ENCODE peak calls at places on chromosomes 1 and 21, in eight cellular contexts. R is OCI-LY7; J is astrocyte of the spinal cord; L is WTC11; G is psoas muscle; D is adrenal gland; N is heart left ventricle; Y is CD4-positive, alpha-beta T cell. V is an unnamed sample.

GRCh38 chr1:29639741-29640427 is 403.6 kb downstream of the PTPRU start:
- DNase-seq in R (no peak), J (peak), L (no peak), G (no peak), D (no peak), N (no peak), Y (no peak), V (peak)

GRCh38 chr1:100769906-100770646 is 50.5 kb downstream of the VCAM1 start:
- DNase-seq in R (no peak), J (no peak), L (no peak), G (no peak), D (no peak), N (no peak), Y (no peak), V (no peak)

GRCh38 chr1:41864471-41865040 is 54.2 kb downstream of the HIVEP3 start:
- DNase-seq in R (no peak), J (no peak), L (no peak), G (no peak), D (no peak), N (no peak), Y (no peak), V (no peak)

GRCh38 chr1:10866314-10867091 is 70.1 kb upstream of the CASZ1 start:
- DNase-seq in R (peak), J (no peak), L (peak), G (peak), D (peak), N (no peak), Y (no peak), V (no peak)

GRCh38 chr1:197471248-197472035 is 203.4 kb downstream of the CRB1 start:
- DNase-seq in R (no peak), J (peak), L (no peak), G (no peak), D (no peak), N (no peak), Y (no peak), V (no peak)

GRCh38 chr1:45493116-45493697 is 2.2 kb upstream of the TESK2 start:
- DNase-seq in R (peak), J (peak), L (peak), G (no peak), D (peak), N (peak), Y (peak), V (peak)

GRCh38 chr1:231929311-231929710 is 302.7 kb downstream of the DISC1 start:
- DNase-seq in R (no peak), J (peak), L (no peak), G (no peak), D (no peak), N (peak), Y (no peak), V (peak)

GRCh38 chr1:63917571-63918394 is 144.0 kb downstream of the ROR1 start:
- DNase-seq in R (peak), J (no peak), L (peak), G (no peak), D (no peak), N (no peak), Y (no peak), V (no peak)

GRCh38 chr1:206892351-206892984 is 4.8 kb upstream of the IL24 start:
- DNase-seq in R (no peak), J (peak), L (no peak), G (no peak), D (no peak), N (no peak), Y (no peak), V (peak)

GRCh38 chr1:198605880-198606458 is 32.9 kb upstream of the PTPRC start:
- DNase-seq in R (no peak), J (peak), L (no peak), G (no peak), D (no peak), N (no peak), Y (no peak), V (peak)

GRCh38 chr1:43253173-43253572 is 16.6 kb upstream of the TMEM125 start:
- DNase-seq in R (no peak), J (no peak), L (no peak), G (no peak), D (no peak), N (no peak), Y (no peak), V (no peak)

GRCh38 chr1:158334601-158335292 is 3.4 kb upstream of the CD1B start:
- DNase-seq in R (peak), J (no peak), L (no peak), G (no peak), D (no peak), N (no peak), Y (no peak), V (no peak)

GRCh38 chr1:223717695-223718363 is 5.5 kb downstream of the CAPN2 start:
- DNase-seq in R (no peak), J (no peak), L (no peak), G (no peak), D (no peak), N (no peak), Y (no peak), V (peak)

GRCh38 chr1:219317762-219318353 is 144.2 kb downstream of the LYPLAL1 start:
- DNase-seq in R (peak), J (peak), L (peak), G (no peak), D (no peak), N (no peak), Y (no peak), V (no peak)

GRCh38 chr1:107941123-107941522 is 23.9 kb downstream of the VAV3 start:
- DNase-seq in R (no peak), J (no peak), L (no peak), G (no peak), D (peak), N (peak), Y (no peak), V (peak)

GRCh38 chr1:117268926-117269378 is 58.2 kb upstream of the VTCN1 start:
- DNase-seq in R (no peak), J (no peak), L (peak), G (no peak), D (no peak), N (no peak), Y (no peak), V (no peak)

GRCh38 chr1:244876228-244876910 is 12.0 kb upstream of the HNRNPU start:
- DNase-seq in R (no peak), J (no peak), L (no peak), G (no peak), D (no peak), N (no peak), Y (no peak), V (no peak)

GRCh38 chr21:34147835-34148804 is 74.7 kb downstream of the MRPS6 start:
- DNase-seq in R (no peak), J (peak), L (no peak), G (no peak), D (no peak), N (no peak), Y (no peak), V (no peak)

GRCh38 chr1:182430263-182431068 is 19.5 kb upstream of the RGSL1 start:
- DNase-seq in R (no peak), J (no peak), L (no peak), G (no peak), D (no peak), N (no peak), Y (no peak), V (no peak)

GRCh38 chr1:89632213-89633102 is 462 bp upstream of the LRRC8C start:
- DNase-seq in R (peak), J (peak), L (peak), G (peak), D (peak), N (peak), Y (peak), V (peak)
- TF ChIP-seq CTCF in R (peak), J (peak), L (peak), G (peak), D (peak), N (peak), Y (no peak), V (peak)

GRCh38 chr1:109112056-109112651 is 1.8 kb upstream of the ELAPOR1 start:
- DNase-seq in R (peak), J (peak), L (no peak), G (no peak), D (no peak), N (no peak), Y (no peak), V (peak)
- TF ChIP-seq CTCF in R (peak), J (peak), L (no peak), G (no peak), D (peak), N (peak), Y (no peak), V (no peak)

GRCh38 chr21:44718571-44718970 is 7.2 kb upstream of the TSPEAR start:
- DNase-seq in R (peak), J (no peak), L (peak), G (no peak), D (no peak), N (no peak), Y (no peak), V (no peak)
- TF ChIP-seq CTCF in R (peak), J (no peak), L (no peak), G (no peak), D (no peak), N (no peak), Y (no peak), V (no peak)

DNA sequence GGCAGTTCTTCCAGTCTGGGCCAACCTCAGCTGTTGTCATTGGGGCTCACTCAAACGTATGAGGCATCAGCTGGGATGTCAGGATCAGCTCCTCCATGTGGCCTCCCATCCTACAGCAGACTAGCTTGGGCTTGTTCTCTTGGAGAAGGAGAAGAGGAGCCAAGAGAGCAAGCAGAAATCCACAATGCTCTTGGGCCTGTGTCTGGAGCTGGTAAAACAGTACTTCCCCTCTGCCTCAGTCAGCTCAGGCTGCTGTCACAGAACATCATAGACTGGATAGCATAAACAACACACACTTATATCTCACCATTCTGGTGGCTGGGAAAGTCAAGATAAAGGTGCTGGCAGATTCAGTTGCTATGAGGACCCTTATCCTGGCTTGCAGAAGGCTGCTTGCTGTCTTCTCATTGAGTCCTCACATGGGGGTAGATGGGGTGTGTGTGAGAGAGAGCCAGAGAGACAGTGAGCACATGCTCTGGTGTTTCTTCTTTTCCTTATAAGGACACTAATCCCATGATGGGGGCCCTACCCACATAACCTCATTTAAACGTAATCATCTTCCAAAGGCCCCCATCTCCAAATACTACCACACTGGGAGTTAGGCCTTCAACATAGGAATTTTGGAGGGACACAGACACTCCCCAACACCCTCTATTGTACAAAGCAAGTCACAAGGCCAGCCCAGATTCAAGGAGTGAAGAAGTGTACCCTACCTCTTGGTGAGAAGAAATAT is 16.3 kb upstream of the DNAJC6 start:
- DNase-seq in R (no peak), J (no peak), L (no peak), G (no peak), D (no peak), N (no peak), Y (no peak), V (no peak)
- TF ChIP-seq CTCF in R (no peak), J (no peak), L (no peak), G (no peak), D (no peak), N (no peak), Y (no peak), V (no peak)

GRCh38 chr1:195604287-195604686 is 1004.0 kb downstream of the KCNT2 start:
- DNase-seq in R (no peak), J (peak), L (no peak), G (no peak), D (no peak), N (no peak), Y (no peak), V (peak)

GRCh38 chr1:195606483-195606882 is 1001.8 kb downstream of the KCNT2 start:
- DNase-seq in R (no peak), J (no peak), L (no peak), G (no peak), D (no peak), N (no peak), Y (no peak), V (no peak)

GRCh38 chr1:195608883-195609282 is 999.4 kb downstream of the KCNT2 start:
- DNase-seq in R (no peak), J (no peak), L (no peak), G (no peak), D (no peak), N (no peak), Y (no peak), V (no peak)
- TF ChIP-seq CTCF in R (no peak), J (no peak), L (no peak), G (no peak), D (no peak), N (no peak), Y (no peak), V (peak)

DNA sequence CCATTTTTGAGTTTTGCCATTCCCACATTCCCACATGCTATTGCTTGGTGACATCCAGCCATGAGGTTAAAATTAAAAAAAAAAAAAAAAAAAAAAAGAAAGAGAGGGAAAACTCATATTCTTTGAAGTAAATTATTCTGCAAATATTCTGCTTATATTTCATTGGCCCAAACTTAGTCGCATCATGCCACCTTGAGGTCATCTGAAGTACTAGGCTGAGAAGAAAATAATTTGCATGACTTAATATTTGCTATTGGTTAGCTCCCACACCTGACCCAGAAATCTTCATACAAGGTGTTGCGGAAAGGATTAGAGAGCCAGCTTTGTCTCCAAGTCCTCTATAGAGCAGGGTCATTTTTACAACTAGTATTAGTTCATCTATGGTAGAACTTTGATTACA is 2206.0 kb downstream of the MRPL39 start:
- DNase-seq in R (no peak), J (no peak), L (no peak), G (no peak), D (no peak), N (no peak), Y (no peak), V (no peak)
- TF ChIP-seq CTCF in R (peak), J (peak), L (peak), G (no peak), D (no peak), N (peak), Y (no peak), V (no peak)